ENCODE peak calls at places on chromosomes 1 and 21, in four cellular contexts. U, Q, F and K are unnamed samples. For H4K20me1 and H3K27me3, the result is how much of the 10 kb centered on the place peaks cover.

GRCh38 chr1:163561570-163562295 is 240.0 kb downstream of the NUF2 start:
- DNase-seq in Q (peak), F (peak), U (no peak), K (peak)

GRCh38 chr1:236888903-236889302 is 93.8 kb downstream of the MTR start:
- DNase-seq in F (no peak), U (no peak), Q (no peak), K (no peak)

GRCh38 chr21:34204481-34205439 is 131.4 kb downstream of the MRPS6 start:
- DNase-seq in Q (no peak), F (peak), U (peak), K (no peak)

GRCh38 chr1:204744102-204744501 is 58.6 kb upstream of the LRRN2 start:
- DNase-seq in Q (no peak), U (no peak), F (no peak), K (no peak)

GRCh38 chr1:11858968-11859871 is 475 bp upstream of the NPPB start:
- DNase-seq in Q (peak), F (peak), U (peak), K (peak)

GRCh38 chr1:156624814-156625435 is 5.7 kb downstream of the HAPLN2 start:
- DNase-seq in Q (peak), F (peak), U (no peak), K (no peak)

GRCh38 chr21:38768385-38769071 is 37.2 kb upstream of the ETS2 start:
- DNase-seq in U (peak), F (no peak), Q (no peak), K (peak)

GRCh38 chr1:8020032-8020431 is 6.1 kb downstream of the ERRFI1 start:
- DNase-seq in Q (no peak), F (no peak), U (peak), K (peak)

GRCh38 chr1:94084085-94084484 is 36.9 kb downstream of the ABCA4 start:
- DNase-seq in U (no peak), F (no peak), Q (no peak), K (no peak)

GRCh38 chr1:233359431-233359830 is 31.9 kb downstream of the MAP3K21 start:
- DNase-seq in F (no peak), U (no peak), Q (no peak), K (peak)

GRCh38 chr1:165403835-165404482 is 41.0 kb downstream of the RXRG start:
- DNase-seq in F (peak), U (peak), Q (peak), K (peak)

GRCh38 chr1:246417152-246417812 is 89.8 kb downstream of the SMYD3 start:
- DNase-seq in Q (no peak), F (no peak), U (peak), K (no peak)

GRCh38 chr1:30934613-30935012 is 26.1 kb upstream of the SDC3 start:
- DNase-seq in Q (no peak), F (no peak), U (peak), K (no peak)

GRCh38 chr1:91842056-91842455 is 43.9 kb downstream of the TGFBR3 start:
- DNase-seq in F (no peak), U (no peak), Q (no peak), K (no peak)

GRCh38 chr1:227333423-227333822 is 15.1 kb upstream of the CDC42BPA start:
- DNase-seq in F (no peak), Q (no peak), U (peak), K (no peak)

GRCh38 chr21:39633770-39634181 is 21.0 kb downstream of the B3GALT5 start:
- DNase-seq in U (peak), Q (no peak), F (no peak), K (peak)

GRCh38 chr1:42658880-42659337 is 686 bp downstream of the PPIH start:
- DNase-seq in Q (no peak), U (no peak), F (peak), K (peak)

GRCh38 chr21:45923146-45923545 is 58.4 kb upstream of the COL6A1 start:
- DNase-seq in U (peak), Q (peak), F (peak), K (peak)

GRCh38 chr1:2856076-2856390 is 54.5 kb upstream of the TTC34 start:
- DNase-seq in F (no peak), U (no peak), Q (no peak), K (no peak)

GRCh38 chr21:45132841-45133573 is 58.6 kb downstream of the ADARB1 start:
- DNase-seq in Q (no peak), U (no peak), F (no peak), K (no peak)

GRCh38 chr1:230232352-230232751 is 165.3 kb downstream of the GALNT2 start:
- DNase-seq in F (no peak), U (no peak), Q (peak), K (no peak)

GRCh38 chr1:84502892-84503291 is 3.3 kb upstream of the SPATA1 start:
- DNase-seq in U (no peak), F (no peak), Q (no peak), K (no peak)

GRCh38 chr1:98049370-98050115 is 128.7 kb upstream of the DPYD start:
- DNase-seq in U (no peak), Q (peak), F (peak), K (no peak)

GRCh38 chr1:27103498-27103897 is 51.4 kb downstream of the SLC9A1 start:
- DNase-seq in U (no peak), Q (no peak), F (no peak), K (no peak)

GRCh38 chr1:3174487-3175247 is 105.7 kb downstream of the PRDM16 start:
- DNase-seq in F (no peak), U (no peak), Q (no peak), K (no peak)

GRCh38 chr1:97340951-97341350 is 579.9 kb downstream of the DPYD start:
- DNase-seq in Q (no peak), F (no peak), U (peak), K (no peak)

GRCh38 chr1:109151146-109151545 is 37.2 kb downstream of the ELAPOR1 start:
- DNase-seq in F (peak), Q (peak), U (peak), K (peak)

GRCh38 chr1:235586413-235586812 is 63.2 kb downstream of the GNG4 start:
- DNase-seq in F (peak), U (no peak), Q (peak), K (no peak)

GRCh38 chr1:67721650-67722291 is 36.8 kb downstream of the GADD45A start:
- DNase-seq in U (no peak), Q (peak), F (no peak), K (no peak)
- H3K27ac ChIP-seq in U (no peak), Q (no peak), F (no peak), K (no peak)

GRCh38 chr1:166843769-166844596 is 4.7 kb downstream of the POGK start:
- DNase-seq in U (no peak), F (no peak), Q (no peak), K (peak)
- H4K20me1 ChIP-seq in U (under half), F (half or more), Q (under half), K (under half)

GRCh38 chr1:16091296-16091695 is 17.8 kb upstream of the FAM131C start:
- DNase-seq in Q (no peak), U (peak), F (no peak), K (no peak)
- H3K27me3 ChIP-seq in Q (under half), U (under half), F (under half), K (under half)

GRCh38 chr1:218502383-218502782 is 157.2 kb downstream of the TGFB2 start:
- DNase-seq in U (no peak), F (no peak), Q (no peak), K (no peak)

GRCh38 chr1:218513248-218513647 is 168.1 kb downstream of the TGFB2 start:
- DNase-seq in F (no peak), Q (no peak), U (no peak), K (no peak)

GRCh38 chr1:218510153-218510772 is 165.1 kb downstream of the TGFB2 start:
- DNase-seq in F (no peak), Q (no peak), U (no peak), K (no peak)

GRCh38 chr1:218507355-218508002 is 162.3 kb downstream of the TGFB2 start:
- DNase-seq in U (no peak), Q (peak), F (no peak), K (no peak)
- H3K27ac ChIP-seq in U (no peak), Q (no peak), F (no peak), K (no peak)